ENCODE peak calls at places on chromosome 4, in six cellular contexts. B, V, F, K, Q and O are unnamed samples.

GRCh38 chr4:113073614-113074013 is 24.2 kb downstream of the ANK2 start:
- DNase-seq in B (no peak), V (no peak), F (no peak), K (no peak), Q (no peak), O (no peak)

GRCh38 chr4:82905205-82905604 is 4.7 kb downstream of the THAP9 start:
- DNase-seq in B (no peak), V (no peak), F (no peak), K (no peak), Q (peak; percentile 26), O (peak; percentile 68)

GRCh38 chr4:76364763-76365162 is 56.2 kb downstream of the CCDC158 start:
- DNase-seq in B (no peak), V (no peak), F (no peak), K (no peak), Q (no peak), O (no peak)

GRCh38 chr4:38132140-38132673 is 172.0 kb downstream of the PTTG2 start:
- DNase-seq in B (peak; percentile 57), V (no peak), F (no peak), K (peak; percentile 87), Q (no peak), O (peak; percentile 72)

GRCh38 chr4:476501-476900 is 22.5 kb downstream of the ZNF721 start:
- DNase-seq in B (no peak), V (no peak), F (no peak), K (peak; percentile 35), Q (no peak), O (no peak)

GRCh38 chr4:106766519-106766918 is 269.6 kb downstream of the DKK2 start:
- DNase-seq in B (no peak), V (no peak), F (no peak), K (peak; percentile 11), Q (no peak), O (no peak)

GRCh38 chr4:118389731-118390520 is 37.1 kb upstream of the PRSS12 start:
- DNase-seq in B (no peak), V (no peak), F (no peak), K (no peak), Q (no peak), O (no peak)

GRCh38 chr4:89119166-89119565 is 7.8 kb downstream of the TIGD2 start:
- DNase-seq in B (no peak), V (no peak), F (no peak), K (peak; percentile 30), Q (no peak), O (no peak)

GRCh38 chr4:172393220-172393619 is 580.0 kb downstream of the GALNTL6 start:
- DNase-seq in B (no peak), V (no peak), F (no peak), K (no peak), Q (no peak), O (no peak)

GRCh38 chr4:168541608-168541953 is 44.7 kb downstream of the PALLD start:
- DNase-seq in B (no peak), V (no peak), F (no peak), K (peak; percentile 64), Q (no peak), O (no peak)

GRCh38 chr4:38119663-38120374 is 159.6 kb downstream of the PTTG2 start:
- DNase-seq in B (no peak), V (no peak), F (no peak), K (peak; percentile 85), Q (no peak), O (no peak)

GRCh38 chr4:19298998-19299397 is 952.7 kb upstream of the SLIT2 start:
- DNase-seq in B (no peak), V (no peak), F (no peak), K (peak; percentile 50), Q (no peak), O (no peak)

GRCh38 chr4:135225551-135225950 is 1024.0 kb upstream of the PABPC4L start:
- DNase-seq in B (no peak), V (no peak), F (no peak), K (no peak), Q (no peak), O (no peak)

GRCh38 chr4:22233257-22233656 is 282.6 kb downstream of the ADGRA3 start:
- DNase-seq in B (no peak), V (no peak), F (no peak), K (no peak), Q (no peak), O (no peak)

GRCh38 chr4:122700178-122700725 is 32.3 kb upstream of the BBS12 start:
- DNase-seq in B (peak; percentile 67), V (no peak), F (no peak), K (no peak), Q (no peak), O (no peak)

GRCh38 chr4:127889903-127890302 is 9.2 kb downstream of the PLK4 start:
- DNase-seq in B (no peak), V (peak; percentile 7), F (no peak), K (no peak), Q (no peak), O (no peak)

GRCh38 chr4:184274288-184274951 is 56.7 kb upstream of the ENPP6 start:
- DNase-seq in B (no peak), V (no peak), F (no peak), K (peak; percentile 18), Q (no peak), O (no peak)

GRCh38 chr4:80466618-80467017 is 131.1 kb downstream of the CFAP299 start:
- DNase-seq in B (no peak), V (no peak), F (no peak), K (no peak), Q (no peak), O (no peak)

GRCh38 chr4:98209111-98209510 is 52.1 kb upstream of the RAP1GDS1 start:
- DNase-seq in B (no peak), V (no peak), F (no peak), K (no peak), Q (no peak), O (no peak)

GRCh38 chr4:86749121-86749520 is 100.1 kb downstream of the SLC10A6 start:
- DNase-seq in B (no peak), V (no peak), F (no peak), K (no peak), Q (no peak), O (no peak)

GRCh38 chr4:15742637-15743036 is 35.5 kb upstream of the CD38 start:
- DNase-seq in B (no peak), V (no peak), F (no peak), K (no peak), Q (no peak), O (no peak)

GRCh38 chr4:25075129-25075528 is 44.4 kb upstream of the LGI2 start:
- DNase-seq in B (peak; percentile 31), V (no peak), F (no peak), K (no peak), Q (no peak), O (no peak)

GRCh38 chr4:140099993-140100392 is 54.0 kb downstream of the MAML3 start:
- DNase-seq in B (peak; percentile 19), V (peak; percentile 85), F (no peak), K (no peak), Q (no peak), O (no peak)

GRCh38 chr4:931194-931959 is 739 bp downstream of the GAK start:
- DNase-seq in B (peak; percentile 36), V (no peak), F (no peak), K (peak; percentile 69), Q (peak; percentile 33), O (no peak)

GRCh38 chr4:128394778-128395177 is 107.2 kb upstream of the PGRMC2 start:
- DNase-seq in B (no peak), V (no peak), F (no peak), K (no peak), Q (no peak), O (no peak)

GRCh38 chr4:166366012-166366411 is 493.0 kb downstream of the TLL1 start:
- DNase-seq in B (no peak), V (no peak), F (no peak), K (no peak), Q (no peak), O (no peak)

GRCh38 chr4:174553828-174554227 is 31.5 kb upstream of the HPGD start:
- DNase-seq in B (no peak), V (no peak), F (no peak), K (peak; percentile 42), Q (no peak), O (no peak)

GRCh38 chr4:102598102-102598758 is 97.1 kb downstream of the NFKB1 start:
- DNase-seq in B (no peak), V (no peak), F (no peak), K (no peak), Q (no peak), O (no peak)

GRCh38 chr4:385934-386707 is 48.5 kb downstream of the ZNF141 start:
- DNase-seq in B (no peak), V (no peak), F (no peak), K (no peak), Q (no peak), O (no peak)

GRCh38 chr4:38583102-38583501 is 80.9 kb upstream of the KLF3 start:
- DNase-seq in B (no peak), V (no peak), F (no peak), K (no peak), Q (no peak), O (no peak)

GRCh38 chr4:41203841-41204240 is 10.5 kb downstream of the APBB2 start:
- DNase-seq in B (no peak), V (no peak), F (no peak), K (no peak), Q (no peak), O (no peak)

GRCh38 chr4:705278-706082 is at the start of gene PCGF3:
- DNase-seq in B (peak; percentile 97), V (peak; percentile 78), F (peak; percentile 97), K (peak; percentile 92), Q (peak; percentile 95), O (peak; percentile 100)

GRCh38 chr4:31086771-31087330 is 366.7 kb downstream of the PCDH7 start:
- DNase-seq in B (no peak), V (no peak), F (no peak), K (no peak), Q (no peak), O (no peak)

GRCh38 chr4:80471701-80472100 is 136.2 kb downstream of the CFAP299 start:
- DNase-seq in B (peak; percentile 64), V (no peak), F (peak; percentile 22), K (no peak), Q (no peak), O (no peak)

GRCh38 chr4:31803511-31804195 is 1083.5 kb downstream of the PCDH7 start:
- DNase-seq in B (no peak), V (no peak), F (no peak), K (no peak), Q (no peak), O (no peak)